ENCODE peak calls at places on chromosomes 2 and 18, in four cellular contexts. O is activated T-cell treated with anti-CD3 and anti-CD28 coated beads, Interleukin-2, amount 50 U/mL, for 48 hours; Y is tibial artery; I is posterior vena cava. L is an unnamed sample.

GRCh38 chr18:2656237-2657042 is 914 bp downstream of the SMCHD1 start:
- DNase-seq in O (peak), Y (peak), I (peak), L (peak)

GRCh38 chr2:10191554-10191953 is 69.0 kb downstream of the RRM2 start:
- DNase-seq in O (no peak), Y (no peak), I (peak), L (no peak)

GRCh38 chr2:151637284-151637781 is 96.9 kb downstream of the NEB start:
- DNase-seq in O (peak), Y (no peak), I (no peak), L (no peak)

GRCh38 chr18:63553117-63553516 is 10.9 kb downstream of the SERPINB12 start:
- DNase-seq in O (no peak), Y (no peak), I (no peak), L (no peak)

GRCh38 chr18:29078272-29078671 is 901.3 kb upstream of the CDH2 start:
- DNase-seq in O (no peak), Y (no peak), I (no peak), L (no peak)

GRCh38 chr18:78583739-78584066 is 395.9 kb upstream of the SALL3 start:
- DNase-seq in O (no peak), Y (no peak), I (no peak), L (no peak)

GRCh38 chr18:65610939-65611338 is 139.9 kb upstream of the CDH7 start:
- DNase-seq in O (no peak), Y (no peak), I (no peak), L (no peak)

GRCh38 chr18:50161806-50162205 is 33.1 kb downstream of the MYO5B start:
- DNase-seq in O (no peak), Y (no peak), I (no peak), L (no peak)

GRCh38 chr18:48326901-48327675 is 82.1 kb downstream of the ZBTB7C start:
- DNase-seq in O (no peak), Y (peak), I (peak), L (no peak)

GRCh38 chr2:234292205-234292954 is 204.5 kb downstream of the ARL4C start:
- DNase-seq in O (peak), Y (no peak), I (no peak), L (no peak)

GRCh38 chr18:14978191-14978590 is 230.2 kb downstream of the ANKRD30B start:
- DNase-seq in O (no peak), Y (no peak), I (no peak), L (no peak)

GRCh38 chr2:26770986-26771586 is 7.0 kb downstream of the SLC35F6 start:
- DNase-seq in O (peak), Y (peak), I (peak), L (peak)

GRCh38 chr18:22324191-22325131 is 93.3 kb downstream of the CTAGE1 start:
- DNase-seq in O (no peak), Y (peak), I (peak), L (no peak)

GRCh38 chr2:17628349-17629261 is 88.1 kb downstream of the VSNL1 start:
- DNase-seq in O (no peak), Y (no peak), I (no peak), L (no peak)

GRCh38 chr2:124034265-124034664 is 9.2 kb downstream of the CNTNAP5 start:
- DNase-seq in O (no peak), Y (no peak), I (no peak), L (no peak)

GRCh38 chr18:49581369-49581768 is 19.5 kb downstream of the LIPG start:
- DNase-seq in O (no peak), Y (no peak), I (no peak), L (no peak)

GRCh38 chr2:54577944-54578667 is 122.0 kb downstream of the SPTBN1 start:
- DNase-seq in O (no peak), Y (no peak), I (no peak), L (no peak)

GRCh38 chr2:8576525-8577157 is 105.2 kb upstream of the ID2 start:
- DNase-seq in O (peak), Y (no peak), I (no peak), L (no peak)

GRCh38 chr2:8837795-8838140 is 355 bp upstream of the KIDINS220 start:
- DNase-seq in O (peak), Y (no peak), I (no peak), L (no peak)

GRCh38 chr2:240784629-240785423 is 35.2 kb downstream of the KIF1A start:
- DNase-seq in O (no peak), Y (no peak), I (peak), L (peak)

GRCh38 chr2:96117701-96118588 is 1.6 kb upstream of the ADRA2B start:
- DNase-seq in O (no peak), Y (no peak), I (peak), L (no peak)

GRCh38 chr2:69694894-69695849 is 46.8 kb upstream of the ANXA4 start:
- DNase-seq in O (no peak), Y (no peak), I (no peak), L (no peak)

GRCh38 chr2:219112070-219112421 is 48.6 kb downstream of the NHEJ1 start:
- DNase-seq in O (no peak), Y (no peak), I (no peak), L (no peak)

GRCh38 chr2:233404227-233404626 is 49.9 kb downstream of the DGKD start:
- DNase-seq in O (peak), Y (peak), I (no peak), L (peak)

GRCh38 chr2:112151701-112152440 is 13.7 kb downstream of the FBLN7 start:
- DNase-seq in O (peak), Y (peak), I (peak), L (no peak)

L was measured in suprapubic skin.